ENCODE peak calls at places on chromosomes 12 and 14, in six cellular contexts. One of them, this sample, is unnamed.

GRCh38 chr12:39587247-39587646 is 32.4 kb downstream of the ABCD2 start:
- DNase-seq in RWPE2: no peak
- DNase-seq in cardiac fibroblast: peak
- DNase-seq in HEK293T: no peak
- DNase-seq in fibroblast of lung: no peak
- DNase-seq in stimulated activated CD4-positive, alpha-beta T cell treated with anti-CD3 and anti-CD28 coated beads, Interleukin-1b, Interleukin-23, amount 100 ng/mL, for 48 hours: no peak
- DNase-seq in this sample: no peak

GRCh38 chr12:1083888-1084262 is 92.9 kb downstream of the ERC1 start:
- DNase-seq in RWPE2: no peak
- DNase-seq in cardiac fibroblast: peak
- DNase-seq in HEK293T: peak
- DNase-seq in fibroblast of lung: peak
- DNase-seq in stimulated activated CD4-positive, alpha-beta T cell treated with anti-CD3 and anti-CD28 coated beads, Interleukin-1b, Interleukin-23, amount 100 ng/mL, for 48 hours: no peak
- DNase-seq in this sample: no peak

GRCh38 chr12:125186471-125187147 is 121.4 kb downstream of the AACS start:
- DNase-seq in RWPE2: no peak
- DNase-seq in cardiac fibroblast: peak
- DNase-seq in HEK293T: peak
- DNase-seq in fibroblast of lung: no peak
- DNase-seq in stimulated activated CD4-positive, alpha-beta T cell treated with anti-CD3 and anti-CD28 coated beads, Interleukin-1b, Interleukin-23, amount 100 ng/mL, for 48 hours: no peak
- DNase-seq in this sample: no peak

GRCh38 chr14:75182820-75183219 is 6.4 kb upstream of the TMED10 start:
- DNase-seq in RWPE2: no peak
- DNase-seq in cardiac fibroblast: peak
- DNase-seq in HEK293T: no peak
- DNase-seq in fibroblast of lung: peak
- DNase-seq in stimulated activated CD4-positive, alpha-beta T cell treated with anti-CD3 and anti-CD28 coated beads, Interleukin-1b, Interleukin-23, amount 100 ng/mL, for 48 hours: no peak
- DNase-seq in this sample: no peak

GRCh38 chr14:25904446-25904845 is 693.4 kb downstream of the NOVA1 start:
- DNase-seq in RWPE2: no peak
- DNase-seq in cardiac fibroblast: no peak
- DNase-seq in HEK293T: no peak
- DNase-seq in fibroblast of lung: no peak
- DNase-seq in stimulated activated CD4-positive, alpha-beta T cell treated with anti-CD3 and anti-CD28 coated beads, Interleukin-1b, Interleukin-23, amount 100 ng/mL, for 48 hours: no peak
- DNase-seq in this sample: no peak

GRCh38 chr12:6819069-6820030 is 2.3 kb upstream of the GPR162 start:
- DNase-seq in RWPE2: no peak
- DNase-seq in cardiac fibroblast: no peak
- DNase-seq in HEK293T: no peak
- DNase-seq in fibroblast of lung: no peak
- DNase-seq in stimulated activated CD4-positive, alpha-beta T cell treated with anti-CD3 and anti-CD28 coated beads, Interleukin-1b, Interleukin-23, amount 100 ng/mL, for 48 hours: no peak
- DNase-seq in this sample: no peak

GRCh38 chr14:52073251-52073650 is 4.4 kb upstream of the NID2 start:
- DNase-seq in RWPE2: no peak
- DNase-seq in cardiac fibroblast: peak
- DNase-seq in HEK293T: no peak
- DNase-seq in fibroblast of lung: no peak
- DNase-seq in stimulated activated CD4-positive, alpha-beta T cell treated with anti-CD3 and anti-CD28 coated beads, Interleukin-1b, Interleukin-23, amount 100 ng/mL, for 48 hours: no peak
- DNase-seq in this sample: no peak

GRCh38 chr14:104134061-104134965 is 4.1 kb upstream of the KIF26A start:
- DNase-seq in RWPE2: peak
- DNase-seq in cardiac fibroblast: no peak
- DNase-seq in HEK293T: no peak
- DNase-seq in fibroblast of lung: no peak
- DNase-seq in stimulated activated CD4-positive, alpha-beta T cell treated with anti-CD3 and anti-CD28 coated beads, Interleukin-1b, Interleukin-23, amount 100 ng/mL, for 48 hours: peak
- DNase-seq in this sample: peak

GRCh38 chr12:98449601-98450000 is 65.8 kb upstream of the TMPO start:
- DNase-seq in RWPE2: no peak
- DNase-seq in cardiac fibroblast: no peak
- DNase-seq in HEK293T: no peak
- DNase-seq in fibroblast of lung: no peak
- DNase-seq in stimulated activated CD4-positive, alpha-beta T cell treated with anti-CD3 and anti-CD28 coated beads, Interleukin-1b, Interleukin-23, amount 100 ng/mL, for 48 hours: no peak
- DNase-seq in this sample: no peak

GRCh38 chr14:51041853-51042252 is 53.1 kb downstream of the TRIM9 start:
- DNase-seq in RWPE2: no peak
- DNase-seq in cardiac fibroblast: no peak
- DNase-seq in HEK293T: no peak
- DNase-seq in fibroblast of lung: no peak
- DNase-seq in stimulated activated CD4-positive, alpha-beta T cell treated with anti-CD3 and anti-CD28 coated beads, Interleukin-1b, Interleukin-23, amount 100 ng/mL, for 48 hours: no peak
- DNase-seq in this sample: no peak

GRCh38 chr12:79557690-79558315 is 133.0 kb downstream of the PAWR start:
- DNase-seq in RWPE2: no peak
- DNase-seq in cardiac fibroblast: no peak
- DNase-seq in HEK293T: no peak
- DNase-seq in fibroblast of lung: peak
- DNase-seq in stimulated activated CD4-positive, alpha-beta T cell treated with anti-CD3 and anti-CD28 coated beads, Interleukin-1b, Interleukin-23, amount 100 ng/mL, for 48 hours: no peak
- DNase-seq in this sample: no peak

GRCh38 chr14:61461808-61462275 is 140.5 kb downstream of the PRKCH start:
- DNase-seq in RWPE2: no peak
- DNase-seq in cardiac fibroblast: peak
- DNase-seq in HEK293T: peak
- DNase-seq in fibroblast of lung: peak
- DNase-seq in stimulated activated CD4-positive, alpha-beta T cell treated with anti-CD3 and anti-CD28 coated beads, Interleukin-1b, Interleukin-23, amount 100 ng/mL, for 48 hours: peak
- DNase-seq in this sample: no peak

GRCh38 chr12:124233846-124234620 is 60.9 kb upstream of the RFLNA start:
- DNase-seq in RWPE2: no peak
- DNase-seq in cardiac fibroblast: peak
- DNase-seq in HEK293T: no peak
- DNase-seq in fibroblast of lung: peak
- DNase-seq in stimulated activated CD4-positive, alpha-beta T cell treated with anti-CD3 and anti-CD28 coated beads, Interleukin-1b, Interleukin-23, amount 100 ng/mL, for 48 hours: no peak
- DNase-seq in this sample: no peak

GRCh38 chr14:103143535-103143934 is 20.3 kb downstream of the TNFAIP2 start:
- DNase-seq in RWPE2: no peak
- DNase-seq in cardiac fibroblast: peak
- DNase-seq in HEK293T: no peak
- DNase-seq in fibroblast of lung: peak
- DNase-seq in stimulated activated CD4-positive, alpha-beta T cell treated with anti-CD3 and anti-CD28 coated beads, Interleukin-1b, Interleukin-23, amount 100 ng/mL, for 48 hours: no peak
- DNase-seq in this sample: no peak

GRCh38 chr12:65728913-65729793 is 95.1 kb upstream of the HMGA2 start:
- DNase-seq in RWPE2: peak
- DNase-seq in cardiac fibroblast: peak
- DNase-seq in HEK293T: peak
- DNase-seq in fibroblast of lung: peak
- DNase-seq in stimulated activated CD4-positive, alpha-beta T cell treated with anti-CD3 and anti-CD28 coated beads, Interleukin-1b, Interleukin-23, amount 100 ng/mL, for 48 hours: no peak
- DNase-seq in this sample: no peak

GRCh38 chr14:93332032-93332852 is 594 bp downstream of the BTBD7 start:
- DNase-seq in RWPE2: no peak
- DNase-seq in cardiac fibroblast: peak
- DNase-seq in HEK293T: peak
- DNase-seq in fibroblast of lung: peak
- DNase-seq in stimulated activated CD4-positive, alpha-beta T cell treated with anti-CD3 and anti-CD28 coated beads, Interleukin-1b, Interleukin-23, amount 100 ng/mL, for 48 hours: no peak
- DNase-seq in this sample: no peak

This sample was measured in chondrocyte.